ENCODE peak calls at places on chromosome 7, in nine cellular contexts. X, I, P, Q, K, R, T, D and E are unnamed samples.

GRCh38 chr7:124032369-124033092 is at the start of gene TMEM229A:
- DNase-seq in R (peak), X (peak), Q (peak), D (peak), I (peak), T (peak), K (peak), P (no peak), E (peak)

GRCh38 chr7:35697414-35698175 is 2.7 kb upstream of the HERPUD2 start:
- DNase-seq in I (peak), T (peak), R (no peak), X (peak), P (no peak), D (peak), Q (peak), K (no peak), E (no peak)

GRCh38 chr7:44378744-44379143 is 53.4 kb upstream of the CAMK2B start:
- DNase-seq in T (peak), D (no peak), K (no peak), P (no peak), Q (peak), X (peak), I (peak), R (no peak), E (peak)

GRCh38 chr7:140229591-140230516 is 53.1 kb upstream of the KDM7A start:
- DNase-seq in X (no peak), T (no peak), I (no peak), R (peak), P (peak), K (no peak), Q (no peak), D (no peak), E (no peak)

GRCh38 chr7:92873776-92874175 is 37.4 kb upstream of the CDK6 start:
- DNase-seq in Q (no peak), P (no peak), K (no peak), T (no peak), R (no peak), I (peak), X (no peak), D (no peak), E (no peak)

GRCh38 chr7:46939558-46939957 is 642.4 kb downstream of the TNS3 start:
- DNase-seq in D (no peak), P (no peak), I (no peak), X (no peak), K (no peak), T (no peak), Q (no peak), R (no peak), E (no peak)

GRCh38 chr7:95365151-95365550 is 31.0 kb downstream of the PON3 start:
- DNase-seq in D (no peak), X (peak), R (no peak), I (peak), K (no peak), P (no peak), Q (no peak), T (peak), E (no peak)

GRCh38 chr7:42108803-42109528 is 128.0 kb downstream of the GLI3 start:
- DNase-seq in R (no peak), I (no peak), X (no peak), P (no peak), Q (no peak), K (no peak), D (no peak), T (no peak), E (no peak)

GRCh38 chr7:32059289-32060045 is 10.7 kb downstream of the PDE1C start:
- DNase-seq in T (peak), R (no peak), Q (peak), K (no peak), D (no peak), I (peak), X (no peak), P (no peak), E (peak)

GRCh38 chr7:5666361-5666760 is 115.1 kb downstream of the RNF216 start:
- DNase-seq in X (no peak), T (no peak), I (no peak), P (no peak), D (no peak), K (no peak), R (no peak), Q (no peak), E (no peak)

GRCh38 chr7:13848576-13849527 is 140.6 kb downstream of the ETV1 start:
- DNase-seq in R (no peak), T (no peak), K (no peak), Q (no peak), I (no peak), X (no peak), D (no peak), P (no peak), E (peak)